ENCODE peak calls at places on chromosomes 5 and 9, in nine cellular contexts. One of them, this sample, is unnamed.
A peak's percentile ranks its signal among the peaks of the same experiment; 100 is the strongest.

GRCh38 chr9:130847306-130848217 is 12.5 kb downstream of the ABL1 start:
- DNase-seq in activated naive CD8-positive, alpha-beta T cell treated with anti-CD3 and anti-CD28 coated beads, Interleukin-2, amount 50 U/mL, for 24 hours: no peak
- DNase-seq in M059J: peak; percentile 99
- DNase-seq in colonic mucosa: peak; percentile 48
- DNase-seq in AG08395: peak; percentile 94
- DNase-seq in NCI-H460: peak; percentile 77
- DNase-seq in stomach: peak; percentile 44
- DNase-seq in NCI-H1092: no peak
- DNase-seq in naive thymus-derived CD8-positive, alpha-beta T cell: no peak
- DNase-seq in this sample: no peak

GRCh38 chr9:137697193-137697592 is 78.4 kb downstream of the EHMT1 start:
- DNase-seq in activated naive CD8-positive, alpha-beta T cell treated with anti-CD3 and anti-CD28 coated beads, Interleukin-2, amount 50 U/mL, for 24 hours: no peak
- DNase-seq in M059J: no peak
- DNase-seq in colonic mucosa: no peak
- DNase-seq in AG08395: no peak
- DNase-seq in NCI-H460: no peak
- DNase-seq in stomach: no peak
- DNase-seq in NCI-H1092: no peak
- DNase-seq in naive thymus-derived CD8-positive, alpha-beta T cell: no peak
- DNase-seq in this sample: no peak

GRCh38 chr9:3385871-3386270 is 139.9 kb downstream of the RFX3 start:
- DNase-seq in activated naive CD8-positive, alpha-beta T cell treated with anti-CD3 and anti-CD28 coated beads, Interleukin-2, amount 50 U/mL, for 24 hours: peak; percentile 17
- DNase-seq in M059J: no peak
- DNase-seq in colonic mucosa: no peak
- DNase-seq in AG08395: no peak
- DNase-seq in NCI-H460: no peak
- DNase-seq in stomach: no peak
- DNase-seq in NCI-H1092: no peak
- DNase-seq in naive thymus-derived CD8-positive, alpha-beta T cell: no peak
- DNase-seq in this sample: no peak

GRCh38 chr9:70352356-70352755 is 62.1 kb downstream of the KLF9 start:
- DNase-seq in activated naive CD8-positive, alpha-beta T cell treated with anti-CD3 and anti-CD28 coated beads, Interleukin-2, amount 50 U/mL, for 24 hours: no peak
- DNase-seq in M059J: peak; percentile 58
- DNase-seq in colonic mucosa: no peak
- DNase-seq in AG08395: no peak
- DNase-seq in NCI-H460: no peak
- DNase-seq in stomach: no peak
- DNase-seq in NCI-H1092: no peak
- DNase-seq in naive thymus-derived CD8-positive, alpha-beta T cell: no peak
- DNase-seq in this sample: no peak

GRCh38 chr9:133362359-133363044 is 6.2 kb downstream of the SURF2 start:
- DNase-seq in activated naive CD8-positive, alpha-beta T cell treated with anti-CD3 and anti-CD28 coated beads, Interleukin-2, amount 50 U/mL, for 24 hours: no peak
- DNase-seq in M059J: no peak
- DNase-seq in colonic mucosa: no peak
- DNase-seq in AG08395: no peak
- DNase-seq in NCI-H460: no peak
- DNase-seq in stomach: no peak
- DNase-seq in NCI-H1092: no peak
- DNase-seq in naive thymus-derived CD8-positive, alpha-beta T cell: no peak
- DNase-seq in this sample: no peak

GRCh38 chr9:136051568-136052432 is 43.3 kb downstream of the NACC2 start:
- DNase-seq in activated naive CD8-positive, alpha-beta T cell treated with anti-CD3 and anti-CD28 coated beads, Interleukin-2, amount 50 U/mL, for 24 hours: peak; percentile 30
- DNase-seq in M059J: peak; percentile 94
- DNase-seq in colonic mucosa: peak; percentile 88
- DNase-seq in AG08395: peak; percentile 89
- DNase-seq in NCI-H460: peak; percentile 91
- DNase-seq in stomach: peak; percentile 85
- DNase-seq in NCI-H1092: no peak
- DNase-seq in naive thymus-derived CD8-positive, alpha-beta T cell: no peak
- DNase-seq in this sample: peak; percentile 56

GRCh38 chr5:58453326-58453725 is 6.6 kb downstream of the PLK2 start:
- DNase-seq in activated naive CD8-positive, alpha-beta T cell treated with anti-CD3 and anti-CD28 coated beads, Interleukin-2, amount 50 U/mL, for 24 hours: no peak
- DNase-seq in M059J: peak; percentile 75
- DNase-seq in colonic mucosa: no peak
- DNase-seq in AG08395: no peak
- DNase-seq in NCI-H460: no peak
- DNase-seq in stomach: no peak
- DNase-seq in NCI-H1092: no peak
- DNase-seq in naive thymus-derived CD8-positive, alpha-beta T cell: no peak
- DNase-seq in this sample: no peak

GRCh38 chr5:83988293-83988685 is 267.6 kb upstream of the HAPLN1 start:
- DNase-seq in activated naive CD8-positive, alpha-beta T cell treated with anti-CD3 and anti-CD28 coated beads, Interleukin-2, amount 50 U/mL, for 24 hours: no peak
- DNase-seq in M059J: no peak
- DNase-seq in colonic mucosa: no peak
- DNase-seq in AG08395: no peak
- DNase-seq in NCI-H460: no peak
- DNase-seq in stomach: no peak
- DNase-seq in NCI-H1092: no peak
- DNase-seq in naive thymus-derived CD8-positive, alpha-beta T cell: no peak
- DNase-seq in this sample: no peak

GRCh38 chr9:128190516-128191405 is 611 bp downstream of the CIZ1 start:
- DNase-seq in activated naive CD8-positive, alpha-beta T cell treated with anti-CD3 and anti-CD28 coated beads, Interleukin-2, amount 50 U/mL, for 24 hours: no peak
- DNase-seq in M059J: no peak
- DNase-seq in colonic mucosa: peak; percentile 41
- DNase-seq in AG08395: no peak
- DNase-seq in NCI-H460: no peak
- DNase-seq in stomach: no peak
- DNase-seq in NCI-H1092: no peak
- DNase-seq in naive thymus-derived CD8-positive, alpha-beta T cell: no peak
- DNase-seq in this sample: no peak

GRCh38 chr5:133456933-133457402 is 155.4 kb downstream of the FSTL4 start:
- DNase-seq in activated naive CD8-positive, alpha-beta T cell treated with anti-CD3 and anti-CD28 coated beads, Interleukin-2, amount 50 U/mL, for 24 hours: no peak
- DNase-seq in M059J: no peak
- DNase-seq in colonic mucosa: no peak
- DNase-seq in AG08395: peak; percentile 43
- DNase-seq in NCI-H460: no peak
- DNase-seq in stomach: no peak
- DNase-seq in NCI-H1092: no peak
- DNase-seq in naive thymus-derived CD8-positive, alpha-beta T cell: no peak
- DNase-seq in this sample: no peak

GRCh38 chr5:94969174-94969573 is 315.7 kb downstream of the MCTP1 start:
- DNase-seq in activated naive CD8-positive, alpha-beta T cell treated with anti-CD3 and anti-CD28 coated beads, Interleukin-2, amount 50 U/mL, for 24 hours: no peak
- DNase-seq in M059J: peak; percentile 1
- DNase-seq in colonic mucosa: no peak
- DNase-seq in AG08395: no peak
- DNase-seq in NCI-H460: peak; percentile 34
- DNase-seq in stomach: no peak
- DNase-seq in NCI-H1092: no peak
- DNase-seq in naive thymus-derived CD8-positive, alpha-beta T cell: no peak
- DNase-seq in this sample: peak; percentile 55

GRCh38 chr9:97389249-97389648 is 22.6 kb upstream of the TDRD7 start:
- DNase-seq in activated naive CD8-positive, alpha-beta T cell treated with anti-CD3 and anti-CD28 coated beads, Interleukin-2, amount 50 U/mL, for 24 hours: no peak
- DNase-seq in M059J: no peak
- DNase-seq in colonic mucosa: no peak
- DNase-seq in AG08395: no peak
- DNase-seq in NCI-H460: no peak
- DNase-seq in stomach: no peak
- DNase-seq in NCI-H1092: no peak
- DNase-seq in naive thymus-derived CD8-positive, alpha-beta T cell: no peak
- DNase-seq in this sample: no peak

GRCh38 chr5:38404667-38405276 is 146.4 kb downstream of the EGFLAM start:
- DNase-seq in activated naive CD8-positive, alpha-beta T cell treated with anti-CD3 and anti-CD28 coated beads, Interleukin-2, amount 50 U/mL, for 24 hours: no peak
- DNase-seq in M059J: no peak
- DNase-seq in colonic mucosa: no peak
- DNase-seq in AG08395: no peak
- DNase-seq in NCI-H460: no peak
- DNase-seq in stomach: peak; percentile 36
- DNase-seq in NCI-H1092: no peak
- DNase-seq in naive thymus-derived CD8-positive, alpha-beta T cell: no peak
- DNase-seq in this sample: no peak

GRCh38 chr5:150464554-150465012 is 15.0 kb upstream of the RPS14 start:
- DNase-seq in activated naive CD8-positive, alpha-beta T cell treated with anti-CD3 and anti-CD28 coated beads, Interleukin-2, amount 50 U/mL, for 24 hours: no peak
- DNase-seq in M059J: no peak
- DNase-seq in colonic mucosa: no peak
- DNase-seq in AG08395: no peak
- DNase-seq in NCI-H460: no peak
- DNase-seq in stomach: no peak
- DNase-seq in NCI-H1092: no peak
- DNase-seq in naive thymus-derived CD8-positive, alpha-beta T cell: no peak
- DNase-seq in this sample: no peak

GRCh38 chr5:133569347-133569746 is 43.0 kb downstream of the FSTL4 start:
- DNase-seq in activated naive CD8-positive, alpha-beta T cell treated with anti-CD3 and anti-CD28 coated beads, Interleukin-2, amount 50 U/mL, for 24 hours: no peak
- DNase-seq in M059J: no peak
- DNase-seq in colonic mucosa: no peak
- DNase-seq in AG08395: no peak
- DNase-seq in NCI-H460: peak; percentile 9
- DNase-seq in stomach: no peak
- DNase-seq in NCI-H1092: no peak
- DNase-seq in naive thymus-derived CD8-positive, alpha-beta T cell: no peak
- DNase-seq in this sample: no peak

GRCh38 chr5:109567374-109568044 is 122.2 kb upstream of the MAN2A1 start:
- DNase-seq in activated naive CD8-positive, alpha-beta T cell treated with anti-CD3 and anti-CD28 coated beads, Interleukin-2, amount 50 U/mL, for 24 hours: no peak
- DNase-seq in M059J: no peak
- DNase-seq in colonic mucosa: no peak
- DNase-seq in AG08395: peak; percentile 31
- DNase-seq in NCI-H460: no peak
- DNase-seq in stomach: no peak
- DNase-seq in NCI-H1092: no peak
- DNase-seq in naive thymus-derived CD8-positive, alpha-beta T cell: no peak
- DNase-seq in this sample: no peak

This sample was measured in COR-L47.